ENCODE peak calls at places on chromosomes 11 and 22, in six cellular contexts. U, S, H, J, X and E are unnamed samples.

GRCh38 chr11:123799438-123799837 is 6.7 kb downstream of the OR6M1 start:
- DNase-seq in U (no peak), S (no peak), H (no peak), J (no peak), X (no peak), E (no peak)

GRCh38 chr11:35142481-35143207 is 3.7 kb downstream of the CD44 start:
- DNase-seq in U (no peak), S (no peak), H (peak; percentile 59), J (no peak), X (peak; percentile 88), E (no peak)

GRCh38 chr11:122235615-122236014 is 119.6 kb upstream of the BLID start:
- DNase-seq in U (no peak), S (no peak), H (no peak), J (no peak), X (peak; percentile 94), E (no peak)

GRCh38 chr11:70519117-70519516 is 120.8 kb downstream of the CTTN start:
- DNase-seq in U (no peak), S (peak; percentile 27), H (no peak), J (no peak), X (no peak), E (peak; percentile 14)

GRCh38 chr11:10293423-10294288 is at the start of gene SBF2:
- DNase-seq in U (peak; percentile 96), S (no peak), H (peak; percentile 84), J (no peak), X (peak; percentile 95), E (peak; percentile 93)

GRCh38 chr11:69539416-69540117 is 58.1 kb downstream of the LINC01488 start:
- DNase-seq in U (no peak), S (no peak), H (no peak), J (no peak), X (no peak), E (no peak)

GRCh38 chr11:118005224-118006152 is 19.3 kb downstream of the IL10RA start:
- DNase-seq in U (no peak), S (no peak), H (no peak), J (no peak), X (no peak), E (no peak)

GRCh38 chr22:40347300-40347699 is 1.0 kb downstream of the ADSL start:
- DNase-seq in U (no peak), S (no peak), H (no peak), J (no peak), X (no peak), E (no peak)

GRCh38 chr11:1310315-1310687 is 869 bp upstream of the TOLLIP start:
- DNase-seq in U (no peak), S (no peak), H (peak; percentile 38), J (no peak), X (no peak), E (no peak)

GRCh38 chr11:11580012-11580411 is 41.8 kb downstream of the GALNT18 start:
- DNase-seq in U (no peak), S (no peak), H (no peak), J (no peak), X (no peak), E (no peak)

GRCh38 chr11:103494491-103494890 is 385.3 kb downstream of the DYNC2H1 start:
- DNase-seq in U (no peak), S (no peak), H (no peak), J (no peak), X (no peak), E (no peak)

GRCh38 chr11:70203749-70204465 is 811 bp downstream of the FADD start:
- DNase-seq in U (peak; percentile 50), S (peak; percentile 19), H (peak; percentile 79), J (no peak), X (peak; percentile 92), E (no peak)

GRCh38 chr11:13030857-13031256 is 21.7 kb downstream of the RASSF10 start:
- DNase-seq in U (peak; percentile 20), S (no peak), H (no peak), J (no peak), X (no peak), E (peak; percentile 84)

GRCh38 chr11:62444271-62444833 is 25.5 kb downstream of the SCGB1A1 start:
- DNase-seq in U (peak; percentile 92), S (no peak), H (no peak), J (no peak), X (no peak), E (peak; percentile 84)

GRCh38 chr22:49670610-49671330 is 156.9 kb downstream of the BRD1 start:
- DNase-seq in U (peak; percentile 63), S (no peak), H (no peak), J (no peak), X (no peak), E (peak; percentile 71)

GRCh38 chr11:31761636-31762035 is 49.5 kb downstream of the PAX6 start:
- DNase-seq in U (no peak), S (no peak), H (no peak), J (no peak), X (no peak), E (no peak)

GRCh38 chr22:24826710-24827285 is 20.8 kb downstream of the SGSM1 start:
- DNase-seq in U (no peak), S (no peak), H (no peak), J (no peak), X (no peak), E (no peak)

GRCh38 chr11:108697872-108698473 is 33.1 kb downstream of the DDX10 start:
- DNase-seq in U (peak; percentile 59), S (peak; percentile 51), H (peak; percentile 57), J (peak; percentile 39), X (peak; percentile 75), E (no peak)

GRCh38 chr11:83036701-83037100 is 35.0 kb downstream of the RAB30 start:
- DNase-seq in U (no peak), S (no peak), H (no peak), J (no peak), X (no peak), E (no peak)

GRCh38 chr11:112968988-112969714 is 7.9 kb downstream of the NCAM1 start:
- DNase-seq in U (peak; percentile 25), S (no peak), H (peak; percentile 43), J (no peak), X (peak; percentile 47), E (no peak)

GRCh38 chr11:6233984-6234313 is 487 bp downstream of the FHIP1B start:
- DNase-seq in U (no peak), S (no peak), H (peak; percentile 8), J (no peak), X (no peak), E (no peak)

GRCh38 chr11:69705901-69706787 is 2.3 kb upstream of the FGF19 start:
- DNase-seq in U (no peak), S (no peak), H (no peak), J (no peak), X (no peak), E (no peak)

GRCh38 chr22:30170126-30170525 is 76.4 kb downstream of the LIF start:
- DNase-seq in U (no peak), S (no peak), H (no peak), J (no peak), X (no peak), E (no peak)

GRCh38 chr11:35779409-35779808 is 116.8 kb downstream of the TRIM44 start:
- DNase-seq in U (no peak), S (no peak), H (no peak), J (no peak), X (no peak), E (no peak)

GRCh38 chr11:10155793-10156490 is 138.1 kb downstream of the SBF2 start:
- DNase-seq in U (no peak), S (peak; percentile 0), H (no peak), J (no peak), X (no peak), E (no peak)

GRCh38 chr11:8352852-8353505 is 89.3 kb upstream of the LMO1 start:
- DNase-seq in U (no peak), S (no peak), H (no peak), J (no peak), X (no peak), E (peak; percentile 39)

GRCh38 chr11:134657631-134658030 is 245.6 kb upstream of the B3GAT1 start:
- DNase-seq in U (no peak), S (no peak), H (no peak), J (no peak), X (no peak), E (peak; percentile 29)

GRCh38 chr22:27809700-27810365 is 8.3 kb upstream of the MN1 start:
- DNase-seq in U (no peak), S (no peak), H (no peak), J (no peak), X (no peak), E (peak; percentile 10)
- H3K9ac ChIP-seq in U (no peak overlapping the region), S (no peak overlapping the region), H (no peak overlapping the region), J (no peak overlapping the region), X (peak overlapping the region; percentile 62), E (no peak overlapping the region)

DNA sequence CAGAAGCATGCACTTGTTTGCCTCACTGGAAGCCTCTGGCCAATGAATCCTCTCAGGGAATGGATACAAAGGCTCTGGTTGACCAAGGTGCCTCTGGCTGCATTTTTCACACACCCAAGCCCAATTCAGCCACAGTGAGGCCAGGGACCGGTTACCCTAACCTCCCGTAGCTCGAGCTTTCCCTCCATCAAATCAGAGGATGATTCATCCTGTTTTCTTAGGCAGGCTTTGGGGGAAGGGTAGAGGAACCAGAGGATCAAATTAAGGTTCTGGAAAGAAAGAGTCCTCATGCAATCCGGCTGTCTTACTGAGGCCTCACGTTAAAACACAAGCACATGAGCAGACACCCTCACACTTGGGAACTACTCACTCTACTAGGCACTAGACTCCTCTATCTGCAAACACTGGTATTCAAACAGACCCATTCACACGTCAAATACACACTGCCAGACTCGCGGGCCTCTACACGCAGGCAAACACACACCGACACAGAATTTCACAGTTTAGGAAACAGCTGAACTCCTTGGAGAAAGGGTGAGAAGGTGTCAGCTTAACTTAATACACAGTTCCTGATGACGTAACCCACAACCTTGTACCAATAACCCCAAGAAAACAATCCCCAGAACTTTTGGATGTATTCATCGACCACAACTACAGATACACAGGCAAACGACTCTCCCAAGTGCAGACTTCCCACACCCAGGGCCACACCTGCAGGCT is 12.4 kb downstream of the NRXN2 start:
- DNase-seq in U (no peak), S (no peak), H (no peak), J (no peak), X (no peak), E (no peak)
- H3K9ac ChIP-seq in U (no peak overlapping the region), S (no peak overlapping the region), H (no peak overlapping the region), J (no peak overlapping the region), X (no peak overlapping the region), E (no peak overlapping the region)

GRCh38 chr11:66100272-66101037 is 30.4 kb downstream of the PACS1 start:
- DNase-seq in U (peak; percentile 32), S (no peak), H (no peak), J (no peak), X (no peak), E (peak; percentile 92)
- H3K9ac ChIP-seq in U (no peak overlapping the region), S (no peak overlapping the region), H (no peak overlapping the region), J (no peak overlapping the region), X (no peak overlapping the region), E (no peak overlapping the region)

DNA sequence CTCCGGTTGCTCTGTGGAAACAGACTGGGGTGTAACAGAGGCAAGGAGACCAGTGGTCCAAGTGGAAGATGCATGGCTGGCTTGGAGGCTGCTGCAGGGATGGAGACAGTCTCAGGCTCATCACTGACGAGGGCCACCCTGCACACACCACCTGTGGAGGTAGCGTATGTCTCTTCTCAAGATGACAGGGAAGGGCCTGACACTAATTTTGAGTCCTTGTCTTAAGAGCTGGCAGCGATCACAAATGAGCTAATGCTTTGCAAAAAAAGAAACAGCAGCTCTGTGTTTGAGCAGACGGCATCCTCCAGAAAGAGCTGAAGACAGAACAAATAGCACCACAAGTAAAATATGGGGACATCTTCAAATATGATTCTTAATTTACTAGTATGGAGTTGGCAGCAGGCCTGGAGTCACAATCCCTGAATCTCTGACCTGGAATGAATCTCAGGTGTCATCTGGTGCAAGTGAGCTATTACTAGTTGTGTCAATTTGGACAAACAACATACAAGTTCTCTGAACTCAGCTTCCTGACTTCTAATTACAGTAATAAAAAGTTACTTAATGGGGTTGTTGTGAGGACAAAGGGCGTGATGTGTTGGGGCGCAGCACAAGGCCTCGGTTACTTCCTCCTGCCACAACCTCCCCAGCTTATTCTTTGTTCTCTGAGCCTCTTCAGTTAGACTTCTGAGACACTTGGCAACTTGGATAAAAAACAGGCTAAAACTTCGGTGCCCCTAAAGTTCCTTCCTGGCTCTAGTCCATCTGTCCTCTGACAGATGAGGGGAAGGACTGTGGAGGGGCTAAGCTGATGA is 95.2 kb upstream of the BID start:
- DNase-seq in U (no peak), S (no peak), H (no peak), J (no peak), X (no peak), E (no peak)
- H3K9ac ChIP-seq in U (no peak overlapping the region), S (no peak overlapping the region), H (no peak overlapping the region), J (no peak overlapping the region), X (no peak overlapping the region), E (no peak overlapping the region)